ENCODE peak calls at places on chromosome 1, in seven cellular contexts. M is ovary, J is Peyer's patch, W is heart left ventricle, N is IMR-90, I is stomach, C is uterus. Q is an unnamed sample.

GRCh38 chr1:196887515-196888239 is at the start of gene CFHR4:
- DNase-seq in M (no peak), W (no peak), I (no peak), C (no peak), J (no peak), N (no peak), Q (no peak)

GRCh38 chr1:94642617-94643315 is 101.2 kb upstream of the F3 start:
- DNase-seq in J (no peak), I (no peak), N (no peak), C (no peak), W (no peak), M (no peak), Q (no peak)

GRCh38 chr1:111976332-111976731 is 13.1 kb downstream of the KCND3 start:
- DNase-seq in J (no peak), W (no peak), C (no peak), I (no peak), N (no peak), M (no peak), Q (no peak)

GRCh38 chr1:31689821-31690220 is 14.0 kb downstream of the COL16A1 start:
- DNase-seq in W (no peak), M (no peak), I (no peak), J (no peak), C (no peak), N (peak; percentile 96), Q (no peak)

GRCh38 chr1:162905759-162906158 is 44.8 kb upstream of the CCDC190 start:
- DNase-seq in J (no peak), M (no peak), N (peak; percentile 81), I (no peak), C (no peak), W (no peak), Q (no peak)

GRCh38 chr1:172431721-172432192 is 11.3 kb downstream of the C1orf105 start:
- DNase-seq in W (no peak), M (no peak), C (no peak), N (no peak), J (peak; percentile 30), I (peak; percentile 68), Q (peak; percentile 24)

GRCh38 chr1:43557744-43558245 is 27.1 kb downstream of the PTPRF start:
- DNase-seq in M (peak; percentile 59), W (no peak), J (no peak), C (peak; percentile 35), I (peak; percentile 71), N (no peak), Q (no peak)

GRCh38 chr1:151145158-151146071 is 1.0 kb downstream of the SEMA6C start:
- DNase-seq in I (no peak), W (peak; percentile 75), N (no peak), C (no peak), M (peak; percentile 61), J (no peak), Q (no peak)

GRCh38 chr1:7220007-7220406 is 434.8 kb downstream of the CAMTA1 start:
- DNase-seq in M (no peak), N (peak; percentile 77), J (no peak), C (no peak), I (no peak), W (no peak), Q (no peak)

GRCh38 chr1:15492572-15492971 is 16.7 kb downstream of the CELA2B start:
- DNase-seq in C (no peak), M (no peak), W (peak; percentile 56), J (no peak), N (no peak), I (no peak), Q (no peak)

GRCh38 chr1:43272576-43273571 is 3.1 kb downstream of the TMEM125 start:
- DNase-seq in C (no peak), I (peak; percentile 16), N (no peak), J (no peak), M (no peak), W (peak; percentile 9), Q (peak; percentile 36)

GRCh38 chr1:234899041-234899787 is 229.4 kb downstream of the TOMM20 start:
- DNase-seq in C (no peak), M (no peak), I (peak; percentile 56), W (peak; percentile 59), J (no peak), N (peak; percentile 72), Q (peak; percentile 75)

GRCh38 chr1:53327183-53327941 is 508 bp downstream of the LRP8 start:
- DNase-seq in N (peak; percentile 15), M (peak; percentile 54), C (peak; percentile 27), I (no peak), J (peak; percentile 62), W (peak; percentile 30), Q (peak; percentile 56)

GRCh38 chr1:58982259-58982998 is 198.6 kb upstream of the JUN start:
- DNase-seq in M (no peak), C (no peak), I (peak; percentile 79), N (no peak), W (peak; percentile 47), J (no peak), Q (peak; percentile 89)

GRCh38 chr1:154849645-154850131 is 20.4 kb downstream of the KCNN3 start:
- DNase-seq in I (no peak), J (no peak), W (no peak), N (no peak), C (no peak), M (no peak), Q (no peak)

GRCh38 chr1:233569636-233570035 is 44.3 kb upstream of the KCNK1 start:
- DNase-seq in I (no peak), W (no peak), N (no peak), M (no peak), J (no peak), C (no peak), Q (no peak)

DNA sequence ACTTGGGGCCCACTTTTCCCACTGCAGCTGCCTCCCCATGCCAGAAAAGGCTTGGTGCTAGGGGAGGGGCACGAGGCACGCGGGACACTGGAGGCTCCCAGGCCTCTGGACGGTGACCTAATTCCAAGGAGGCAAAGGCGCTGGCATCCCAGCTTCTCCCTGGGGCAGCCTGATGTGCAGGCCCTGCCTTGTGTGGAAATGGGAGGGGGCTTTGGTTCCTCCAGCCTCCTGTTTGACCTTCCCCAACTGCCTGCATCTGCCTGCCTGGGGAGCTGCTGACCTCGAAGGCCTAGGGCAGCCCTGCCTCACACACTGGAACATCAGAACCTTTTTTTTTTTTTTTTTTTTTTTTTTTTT is 39.9 kb downstream of the KIAA1614 start:
- DNase-seq in C (no peak), J (no peak), M (no peak), I (no peak), W (no peak), N (no peak), Q (no peak)
- TF ChIP-seq POLR2A in C (no peak), J (no peak), M (no peak), I (no peak), W (no peak), N (no peak), Q (no peak)

GRCh38 chr1:181129771-181130606 is 41.5 kb downstream of the IER5 start:
- DNase-seq in W (no peak), C (no peak), M (no peak), J (no peak), N (no peak), I (no peak), Q (no peak)
- TF ChIP-seq POLR2A in W (no peak), C (no peak), M (no peak), J (no peak), N (no peak), I (no peak), Q (no peak)

GRCh38 chr1:25199876-25200620 is 32.3 kb downstream of the SYF2 start:
- DNase-seq in C (no peak), N (no peak), M (no peak), I (no peak), J (no peak), W (no peak), Q (no peak)

GRCh38 chr1:25197235-25197930 is 34.9 kb downstream of the SYF2 start:
- DNase-seq in W (no peak), M (no peak), I (no peak), J (no peak), N (no peak), C (no peak), Q (no peak)

GRCh38 chr1:25196830-25197229 is 35.5 kb downstream of the SYF2 start:
- DNase-seq in M (no peak), J (no peak), I (no peak), N (no peak), W (no peak), C (no peak), Q (no peak)

GRCh38 chr1:25197982-25198681 is 34.2 kb downstream of the SYF2 start:
- DNase-seq in W (no peak), I (no peak), M (no peak), J (no peak), N (no peak), C (no peak), Q (no peak)

DNA sequence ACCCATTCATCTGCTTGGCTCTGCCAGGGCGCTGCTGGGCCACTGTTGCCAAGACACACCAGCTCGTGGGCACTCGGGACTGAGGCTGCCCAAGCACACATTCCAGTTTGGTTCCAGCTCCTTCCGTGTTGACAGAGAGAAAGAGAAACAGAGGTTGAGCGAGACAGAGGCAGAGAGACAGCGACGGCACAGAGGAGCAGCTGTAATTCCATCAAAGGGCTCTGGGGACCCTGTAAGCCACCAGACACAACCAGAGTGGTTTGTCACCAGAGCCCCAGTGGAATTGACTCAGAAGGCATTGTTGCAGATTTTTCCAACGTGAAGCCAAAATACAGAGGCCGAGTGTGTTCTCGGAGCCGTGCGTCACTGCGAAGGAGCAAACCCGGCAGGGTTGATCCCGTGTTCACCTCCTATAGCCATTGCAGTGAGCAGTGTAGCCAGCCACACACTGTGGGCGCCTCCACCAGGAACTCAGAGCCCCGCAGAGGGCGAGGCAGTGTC is 33.5 kb downstream of the SYF2 start:
- DNase-seq in J (no peak), W (no peak), N (no peak), M (no peak), C (no peak), I (peak; percentile 72), Q (no peak)
- TF ChIP-seq POLR2A in J (no peak), W (no peak), N (no peak), M (no peak), C (no peak), I (no peak), Q (no peak)

GRCh38 chr1:170407601-170408000 is 124.4 kb upstream of the GORAB start:
- DNase-seq in C (no peak), I (no peak), J (no peak), N (peak; percentile 33), M (no peak), W (no peak), Q (no peak)
- TF ChIP-seq POLR2A in C (no peak), I (no peak), J (no peak), N (no peak), M (no peak), W (no peak), Q (no peak)

GRCh38 chr1:98660941-98661543 is 479 bp upstream of the SNX7 start:
- DNase-seq in N (peak; percentile 2), W (no peak), M (no peak), J (no peak), C (no peak), I (no peak), Q (no peak)
- TF ChIP-seq POLR2A in N (no peak), W (no peak), M (no peak), J (no peak), C (no peak), I (no peak), Q (no peak)

GRCh38 chr1:179810367-179810715 is 67.2 kb downstream of the FAM163A start:
- DNase-seq in M (no peak), N (no peak), J (no peak), W (no peak), C (no peak), I (no peak), Q (no peak)
- TF ChIP-seq POLR2A in M (no peak), N (no peak), J (no peak), W (no peak), C (no peak), I (no peak), Q (no peak)

Q was measured in right lobe of liver.